ENCODE peak calls at places on chromosomes 2 and 18, in ten cellular contexts. Y is HepG2, T is NCI-H748 treated with DMSO at 0.1 percent for 48 hours, C is glutamatergic neuron, G is CMK, V is fibroblast of lung, P is AML-193, K is T-helper 1 cell, N is T-helper 9 cell, A is GM12891. Q is an unnamed sample.

GRCh38 chr2:33421820-33422219 is 54.6 kb upstream of the RASGRP3 start:
- DNase-seq in C (no peak), N (no peak), P (no peak), A (no peak), V (no peak), Y (no peak), G (no peak), T (no peak), K (no peak), Q (no peak)

GRCh38 chr2:86046985-86047384 is 58.7 kb downstream of the POLR1A start:
- DNase-seq in K (no peak), V (no peak), T (no peak), P (no peak), A (no peak), Y (no peak), C (no peak), N (no peak), G (no peak), Q (no peak)

GRCh38 chr2:164737612-164738081 is 104.0 kb downstream of the COBLL1 start:
- DNase-seq in V (peak), C (peak), Y (peak), K (peak), T (peak), G (no peak), N (no peak), A (peak), P (peak), Q (peak)

GRCh38 chr2:152298754-152299153 is 36.2 kb upstream of the FMNL2 start:
- DNase-seq in T (no peak), Y (no peak), A (no peak), C (no peak), K (no peak), G (no peak), P (no peak), V (no peak), N (no peak), Q (no peak)

GRCh38 chr2:17107131-17107530 is 411.1 kb downstream of the RAD51AP2 start:
- DNase-seq in Y (no peak), K (no peak), N (no peak), C (no peak), P (no peak), A (no peak), G (no peak), V (peak), T (no peak), Q (no peak)

GRCh38 chr2:17934721-17935120 is 56.3 kb downstream of the KCNS3 start:
- DNase-seq in N (no peak), V (peak), C (no peak), P (no peak), T (no peak), K (no peak), Y (no peak), A (no peak), G (no peak), Q (no peak)

GRCh38 chr2:231708773-231709635 is 679 bp downstream of the PTMA start:
- DNase-seq in K (peak), Y (no peak), P (no peak), T (no peak), N (peak), A (no peak), V (peak), C (peak), G (peak), Q (peak)

GRCh38 chr2:12051831-12052230 is 305.4 kb downstream of the LPIN1 start:
- DNase-seq in Y (no peak), A (no peak), K (no peak), C (no peak), T (no peak), G (no peak), P (no peak), V (peak), N (no peak), Q (no peak)

GRCh38 chr2:149160701-149161217 is 122.3 kb downstream of the LYPD6B start:
- DNase-seq in C (no peak), A (peak), Y (no peak), N (no peak), P (peak), G (no peak), V (no peak), T (no peak), K (no peak), Q (no peak)

GRCh38 chr2:203893386-203893785 is 25.8 kb downstream of the CTLA4 start:
- DNase-seq in G (no peak), A (no peak), T (no peak), P (no peak), K (no peak), V (peak), Y (no peak), C (no peak), N (no peak), Q (no peak)

GRCh38 chr2:203732072-203732952 is 25.9 kb downstream of the CD28 start:
- DNase-seq in P (no peak), C (no peak), V (no peak), N (no peak), G (no peak), A (no peak), T (peak), K (no peak), Y (no peak), Q (no peak)

GRCh38 chr2:65366595-65367125 is 65.7 kb downstream of the SPRED2 start:
- DNase-seq in K (peak), V (peak), A (no peak), N (no peak), G (no peak), Y (peak), P (peak), T (peak), C (no peak), Q (no peak)

GRCh38 chr18:62372156-62372555 is 47.0 kb downstream of the TNFRSF11A start:
- DNase-seq in C (no peak), N (no peak), G (no peak), V (no peak), T (no peak), A (no peak), P (no peak), Y (no peak), K (no peak), Q (no peak)

GRCh38 chr2:68319397-68320117 is at the start of gene CNRIP1:
- DNase-seq in A (peak), T (peak), G (no peak), N (no peak), Y (no peak), K (no peak), V (peak), P (no peak), C (peak), Q (peak)

GRCh38 chr18:58813090-58813489 is 51.6 kb upstream of the ZNF532 start:
- DNase-seq in C (no peak), K (no peak), N (no peak), Y (no peak), T (no peak), V (no peak), A (no peak), P (no peak), G (no peak), Q (no peak)

GRCh38 chr2:129754831-129755230 is 224.6 kb upstream of the RAB6C start:
- DNase-seq in Y (no peak), C (no peak), T (no peak), K (no peak), P (no peak), G (no peak), V (no peak), A (no peak), N (no peak), Q (peak)

GRCh38 chr2:147663153-147663961 is 181.5 kb upstream of the ACVR2A start:
- DNase-seq in Y (no peak), K (peak), V (no peak), T (no peak), A (no peak), C (no peak), N (no peak), G (no peak), P (no peak), Q (no peak)

GRCh38 chr2:192657364-192657763 is 462.6 kb upstream of the TMEFF2 start:
- DNase-seq in A (no peak), N (no peak), P (no peak), C (no peak), Y (no peak), K (no peak), V (no peak), T (peak), G (no peak), Q (no peak)